ENCODE peak calls at places on chromosome 1, in nine cellular contexts. O is HFF-Myc, N is fibroblast of pulmonary artery, R is GM10248, C is astrocyte, P is mesothelial cell of epicardium, U is GM12865, Q is heart right ventricle, X is BE2C. Z is an unnamed sample.

GRCh38 chr1:181124206-181124825 is 35.8 kb downstream of the IER5 start:
- DNase-seq in P (no peak), X (no peak), O (no peak), R (no peak), N (no peak), U (no peak), Q (no peak), C (no peak), Z (no peak)

GRCh38 chr1:64923294-64923718 is 43.0 kb downstream of the JAK1 start:
- DNase-seq in P (no peak), Q (no peak), N (no peak), C (peak), U (no peak), O (no peak), X (no peak), R (no peak), Z (peak)

GRCh38 chr1:78606274-78606673 is 14.0 kb upstream of the IFI44L start:
- DNase-seq in Q (no peak), O (no peak), N (peak), R (no peak), C (no peak), X (no peak), P (no peak), U (no peak), Z (no peak)

GRCh38 chr1:217717959-217718358 is 86.8 kb downstream of the SPATA17 start:
- DNase-seq in R (no peak), O (no peak), P (no peak), U (no peak), N (no peak), Q (no peak), X (no peak), C (no peak), Z (no peak)

GRCh38 chr1:46536527-46536926 is 14.9 kb downstream of the KNCN start:
- DNase-seq in N (no peak), O (no peak), Q (no peak), R (no peak), X (no peak), U (no peak), C (no peak), P (no peak), Z (no peak)

GRCh38 chr1:219113261-219113660 is 60.4 kb upstream of the LYPLAL1 start:
- DNase-seq in R (no peak), Q (no peak), C (no peak), U (no peak), N (peak), X (no peak), O (no peak), P (no peak), Z (no peak)

GRCh38 chr1:230171337-230172015 is 104.4 kb downstream of the GALNT2 start:
- DNase-seq in Q (no peak), P (no peak), U (no peak), X (no peak), N (peak), R (no peak), C (peak), O (no peak), Z (no peak)

GRCh38 chr1:94418664-94419655 is 771 bp downstream of the ABCD3 start:
- DNase-seq in P (no peak), U (no peak), C (peak), O (no peak), X (peak), R (peak), N (peak), Q (peak), Z (peak)

GRCh38 chr1:16924919-16925477 is 3.3 kb downstream of the CROCC start:
- DNase-seq in U (no peak), O (no peak), C (no peak), N (no peak), X (no peak), R (no peak), P (no peak), Q (no peak), Z (no peak)
- TF ChIP-seq CTCF in U (no peak), O (no peak), C (peak), N (no peak), X (no peak), R (no peak), P (no peak), Q (no peak), Z (no peak)

GRCh38 chr1:201426395-201427310 is 5.1 kb upstream of the TNNI1 start:
- DNase-seq in R (no peak), U (no peak), N (no peak), P (no peak), C (no peak), X (no peak), Q (peak), O (no peak), Z (peak)
- TF ChIP-seq CTCF in R (no peak), U (no peak), N (no peak), P (no peak), C (no peak), X (no peak), Q (no peak), O (no peak), Z (no peak)

GRCh38 chr1:224894915-224895314 is 34.6 kb upstream of the DNAH14 start:
- DNase-seq in C (peak), Q (no peak), U (peak), R (no peak), N (peak), P (no peak), X (no peak), O (peak), Z (no peak)
- TF ChIP-seq CTCF in C (peak), Q (no peak), U (peak), R (no peak), N (peak), P (peak), X (peak), O (peak), Z (no peak)

GRCh38 chr1:43938892-43939587 is 5.4 kb downstream of the ARTN start:
- DNase-seq in U (no peak), O (no peak), P (no peak), N (no peak), C (no peak), R (no peak), X (no peak), Q (peak), Z (no peak)
- TF ChIP-seq CTCF in U (no peak), O (no peak), P (no peak), N (no peak), C (no peak), R (no peak), X (no peak), Q (no peak), Z (no peak)

GRCh38 chr1:156193488-156194299 is at the start of gene SLC25A44:
- DNase-seq in C (peak), P (peak), U (peak), Q (peak), O (peak), X (peak), R (peak), N (peak), Z (peak)
- TF ChIP-seq CTCF in C (peak), P (peak), U (peak), Q (peak), O (peak), X (peak), R (peak), N (peak), Z (no peak)

GRCh38 chr1:88773540-88774150 is 89.6 kb downstream of the PKN2 start:
- DNase-seq in C (peak), R (no peak), O (peak), U (no peak), X (no peak), P (no peak), Q (no peak), N (peak), Z (peak)
- TF ChIP-seq CTCF in C (no peak), R (no peak), O (no peak), U (no peak), X (no peak), P (no peak), Q (no peak), N (no peak), Z (no peak)

GRCh38 chr1:113021430-113022085 is 51.4 kb upstream of the LRIG2 start:
- DNase-seq in P (no peak), R (no peak), Q (no peak), C (no peak), O (no peak), U (no peak), N (peak), X (no peak), Z (no peak)
- TF ChIP-seq CTCF in P (no peak), R (no peak), Q (no peak), C (no peak), O (no peak), U (no peak), N (no peak), X (no peak), Z (no peak)

DNA sequence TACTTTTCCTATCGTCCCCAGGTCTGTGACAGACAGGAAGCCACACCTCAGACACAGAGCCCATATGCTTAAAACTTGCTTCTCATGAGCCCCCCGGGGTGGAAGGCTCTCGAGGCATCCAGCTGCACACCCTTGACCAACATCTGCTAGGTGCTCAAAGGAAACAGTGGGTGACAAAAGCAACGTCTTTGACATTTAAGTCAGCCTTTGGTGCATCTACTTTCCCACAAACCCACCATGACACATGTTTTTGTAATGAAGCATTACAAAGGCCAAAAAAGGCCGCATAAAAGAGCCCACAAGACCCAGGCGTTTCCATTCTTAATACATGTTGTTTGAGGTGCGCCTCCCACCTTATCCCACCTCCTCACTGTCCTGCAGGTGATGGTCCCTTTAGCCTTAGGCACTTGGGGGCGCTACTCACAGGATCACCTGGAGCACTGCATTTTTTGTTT is 11.8 kb upstream of the FASLG start:
- DNase-seq in X (no peak), N (no peak), R (no peak), Q (no peak), P (no peak), C (peak), O (no peak), U (peak), Z (peak)
- TF ChIP-seq CTCF in X (no peak), N (no peak), R (no peak), Q (no peak), P (no peak), C (no peak), O (no peak), U (no peak), Z (no peak)